ENCODE peak calls at places on chromosomes 12 and 14, in ten cellular contexts. K, N, Y, S, C, Q, G, E, T and H are unnamed samples.
A peak's percentile ranks its signal among the peaks of the same experiment; 100 is the strongest.

GRCh38 chr12:3085341-3086125 is 8.4 kb downstream of the TSPAN9 start:
- DNase-seq in C (no peak), G (no peak), Y (no peak), E (no peak), Q (no peak), S (no peak), N (no peak), K (no peak), T (no peak), H (no peak)

GRCh38 chr12:45729233-45730115 is at the start of gene ARID2:
- DNase-seq in G (peak; percentile 38), Y (peak; percentile 69), E (peak; percentile 72), N (peak; percentile 33), K (peak; percentile 79), C (peak; percentile 72), S (no peak), Q (peak; percentile 69), T (no peak), H (no peak)

GRCh38 chr14:98928418-98928817 is 343.6 kb downstream of the BCL11B start:
- DNase-seq in T (no peak), S (no peak), C (no peak), G (no peak), N (no peak), E (no peak), Q (no peak), Y (no peak), K (no peak), H (no peak)

GRCh38 chr14:100383727-100384158 is 60.6 kb downstream of the SLC25A47 start:
- DNase-seq in C (peak; percentile 73), T (no peak), S (no peak), K (peak; percentile 84), Y (peak; percentile 53), N (peak; percentile 32), Q (peak; percentile 50), E (no peak), G (peak; percentile 43), H (no peak)

GRCh38 chr12:11801643-11802042 is 152.2 kb downstream of the ETV6 start:
- DNase-seq in S (no peak), E (no peak), T (no peak), C (no peak), N (no peak), K (no peak), G (no peak), Y (no peak), Q (no peak), H (no peak)

GRCh38 chr14:38808734-38809455 is 294.1 kb downstream of the SEC23A start:
- DNase-seq in E (no peak), C (no peak), N (no peak), S (no peak), Y (no peak), T (no peak), G (no peak), Q (no peak), K (no peak), H (no peak)

GRCh38 chr14:87690076-87690661 is 302.8 kb downstream of the GALC start:
- DNase-seq in N (no peak), G (no peak), Y (no peak), K (no peak), C (no peak), T (no peak), S (no peak), Q (no peak), E (no peak), H (no peak)

GRCh38 chr12:66196806-66197205 is 7.8 kb downstream of the IRAK3 start:
- DNase-seq in Q (no peak), G (no peak), Y (no peak), N (no peak), E (no peak), S (no peak), K (no peak), C (no peak), T (no peak), H (no peak)

GRCh38 chr12:132397934-132398385 is 68.6 kb upstream of the GALNT9 start:
- DNase-seq in K (no peak), G (no peak), C (no peak), E (no peak), N (no peak), T (no peak), S (no peak), Q (no peak), Y (no peak), H (no peak)